ENCODE peak calls at places on chromosomes 7 and 10, in four cellular contexts. S is lower lobe of right lung, J is HuH-7.5, A is cortex of kidney. K is an unnamed sample.

GRCh38 chr7:115654384-115655181 is 376.0 kb downstream of the TFEC start:
- DNase-seq in A (no peak), S (no peak), J (no peak), K (peak; percentile 18)

GRCh38 chr10:3469639-3470020 is 297.0 kb upstream of the PITRM1 start:
- DNase-seq in A (no peak), S (no peak), J (no peak), K (peak; percentile 70)

GRCh38 chr7:142753366-142753765 is 4.1 kb downstream of the PRSS1 start:
- DNase-seq in S (no peak), J (no peak), A (no peak), K (no peak)

GRCh38 chr7:77649950-77650349 is 46.3 kb upstream of the RSBN1L start:
- DNase-seq in A (no peak), J (no peak), S (no peak), K (no peak)

GRCh38 chr7:127769696-127770400 is 117.9 kb downstream of the SND1 start:
- DNase-seq in A (no peak), S (no peak), J (no peak), K (no peak)

GRCh38 chr7:81285142-81285871 is 366.5 kb upstream of the SEMA3C start:
- DNase-seq in A (no peak), J (no peak), S (no peak), K (peak; percentile 60)

GRCh38 chr10:110646417-110647135 is 2.4 kb downstream of the RBM20 start:
- DNase-seq in S (no peak), A (no peak), J (no peak), K (no peak)

GRCh38 chr7:23387583-23387982 is 82.7 kb downstream of the IGF2BP3 start:
- DNase-seq in J (no peak), S (no peak), A (no peak), K (no peak)

GRCh38 chr7:100965723-100966541 is 3.4 kb upstream of the MUC12 start:
- DNase-seq in S (peak; percentile 85), A (no peak), J (peak; percentile 96), K (peak; percentile 24)